ENCODE peak calls at places on chromosomes 1 and 21, in four cellular contexts. C, M, P and X are unnamed samples.

GRCh38 chr1:116439701-116440100 is 66.7 kb downstream of the ATP1A1 start:
- DNase-seq in P (no peak), C (no peak), M (no peak), X (no peak)

GRCh38 chr1:15236226-15237145 is 10.5 kb upstream of the FHAD1 start:
- DNase-seq in M (no peak), P (no peak), C (no peak), X (no peak)

GRCh38 chr1:112465122-112465521 is 43.6 kb upstream of the WNT2B start:
- DNase-seq in M (no peak), C (no peak), P (peak), X (no peak)

GRCh38 chr1:231162300-231162969 is 577 bp downstream of the TRIM67 start:
- DNase-seq in P (no peak), M (no peak), C (no peak), X (no peak)

GRCh38 chr1:150550222-150551048 is 1.2 kb downstream of the ADAMTSL4 start:
- DNase-seq in C (no peak), P (no peak), M (no peak), X (no peak)

GRCh38 chr1:163055531-163055930 is 13.6 kb upstream of the RGS4 start:
- DNase-seq in C (no peak), M (no peak), P (no peak), X (no peak)

GRCh38 chr1:67053535-67053784 is 488 bp downstream of the SLC35D1 start:
- DNase-seq in P (peak), C (peak), M (no peak), X (peak)

GRCh38 chr1:2446394-2446793 is 29.7 kb upstream of the PLCH2 start:
- DNase-seq in M (no peak), C (no peak), P (no peak), X (no peak)

GRCh38 chr21:35191754-35192153 is 142.7 kb upstream of the RUNX1 start:
- DNase-seq in P (no peak), C (no peak), M (no peak), X (no peak)

GRCh38 chr1:29643838-29644440 is 407.6 kb downstream of the PTPRU start:
- DNase-seq in M (no peak), C (no peak), P (no peak), X (no peak)

GRCh38 chr1:28173151-28173979 is 3.1 kb downstream of the PTAFR start:
- DNase-seq in C (no peak), M (no peak), P (no peak), X (no peak)

GRCh38 chr1:164477336-164477735 is 81.6 kb upstream of the PBX1 start:
- DNase-seq in M (no peak), P (no peak), C (no peak), X (no peak)

GRCh38 chr1:71037066-71037465 is 10.6 kb downstream of the PTGER3 start:
- DNase-seq in C (no peak), P (no peak), M (no peak), X (no peak)

GRCh38 chr1:63799324-63799723 is 25.5 kb downstream of the ROR1 start:
- DNase-seq in M (no peak), P (no peak), C (no peak), X (no peak)

GRCh38 chr1:115277276-115277675 is 60.8 kb downstream of the NGF start:
- DNase-seq in C (no peak), M (no peak), P (no peak), X (no peak)

GRCh38 chr1:111571987-111572386 is 47.6 kb upstream of the RAP1A start:
- DNase-seq in P (no peak), C (no peak), M (no peak), X (no peak)

GRCh38 chr21:46069719-46070279 is 28.1 kb upstream of the COL6A2 start:
- DNase-seq in M (no peak), C (peak), P (no peak), X (no peak)

GRCh38 chr1:221435510-221435909 is 306.4 kb downstream of the DUSP10 start:
- DNase-seq in P (no peak), C (no peak), M (no peak), X (peak)

GRCh38 chr1:156103521-156103947 is 11.0 kb upstream of the LMNA start:
- DNase-seq in P (no peak), C (no peak), M (no peak), X (peak)

GRCh38 chr1:180863158-180863775 is 49.4 kb upstream of the KIAA1614 start:
- DNase-seq in C (no peak), P (no peak), M (no peak), X (no peak)

GRCh38 chr1:18234790-18235242 is 127.2 kb downstream of the IGSF21 start:
- DNase-seq in M (no peak), C (no peak), P (no peak), X (peak)

GRCh38 chr1:241531195-241532172 is 694 bp upstream of the KMO start:
- DNase-seq in P (no peak), M (no peak), C (no peak), X (peak)

GRCh38 chr1:935751-936231 is 12.1 kb downstream of the SAMD11 start:
- DNase-seq in P (no peak), C (no peak), M (no peak), X (no peak)

GRCh38 chr21:46425566-46425965 is 33.1 kb upstream of the DIP2A start:
- DNase-seq in C (no peak), P (peak), M (no peak), X (no peak)

GRCh38 chr1:173149887-173150286 is 57.2 kb downstream of the TNFSF4 start:
- DNase-seq in C (no peak), M (no peak), P (no peak), X (no peak)

GRCh38 chr1:90727917-90728655 is 11.0 kb upstream of the BARHL2 start:
- DNase-seq in C (no peak), M (no peak), P (no peak), X (no peak)

GRCh38 chr1:213987422-213987875 is 324 bp upstream of the PROX1 start:
- DNase-seq in M (no peak), P (no peak), C (no peak), X (no peak)

GRCh38 chr1:245915851-245916250 is 591.2 kb downstream of the SMYD3 start:
- DNase-seq in C (no peak), M (no peak), P (no peak), X (no peak)

GRCh38 chr1:235651170-235651806 is 1.7 kb upstream of the GNG4 start:
- DNase-seq in M (no peak), C (no peak), P (no peak), X (no peak)

GRCh38 chr21:43311303-43311817 is 115.6 kb downstream of the SIK1 start:
- DNase-seq in P (no peak), M (no peak), C (peak), X (no peak)

GRCh38 chr1:116587496-116588308 is 16.9 kb upstream of the CD58 start:
- DNase-seq in M (no peak), C (no peak), P (no peak), X (no peak)

GRCh38 chr1:158087320-158087927 is 93.3 kb upstream of the CD1D start:
- DNase-seq in C (no peak), P (no peak), M (no peak), X (peak)

GRCh38 chr1:229272164-229273158 is 1.6 kb downstream of the RAB4A start:
- DNase-seq in C (no peak), P (no peak), M (no peak), X (no peak)

GRCh38 chr1:229271448-229272120 is 673 bp downstream of the RAB4A start:
- DNase-seq in C (no peak), M (no peak), P (no peak), X (no peak)

GRCh38 chr1:229270547-229271447 is at the start of gene RAB4A:
- DNase-seq in P (peak), C (peak), M (peak), X (peak)

GRCh38 chr1:229275005-229275404 is 4.1 kb downstream of the RAB4A start:
- DNase-seq in M (no peak), P (no peak), C (no peak), X (no peak)

DNA sequence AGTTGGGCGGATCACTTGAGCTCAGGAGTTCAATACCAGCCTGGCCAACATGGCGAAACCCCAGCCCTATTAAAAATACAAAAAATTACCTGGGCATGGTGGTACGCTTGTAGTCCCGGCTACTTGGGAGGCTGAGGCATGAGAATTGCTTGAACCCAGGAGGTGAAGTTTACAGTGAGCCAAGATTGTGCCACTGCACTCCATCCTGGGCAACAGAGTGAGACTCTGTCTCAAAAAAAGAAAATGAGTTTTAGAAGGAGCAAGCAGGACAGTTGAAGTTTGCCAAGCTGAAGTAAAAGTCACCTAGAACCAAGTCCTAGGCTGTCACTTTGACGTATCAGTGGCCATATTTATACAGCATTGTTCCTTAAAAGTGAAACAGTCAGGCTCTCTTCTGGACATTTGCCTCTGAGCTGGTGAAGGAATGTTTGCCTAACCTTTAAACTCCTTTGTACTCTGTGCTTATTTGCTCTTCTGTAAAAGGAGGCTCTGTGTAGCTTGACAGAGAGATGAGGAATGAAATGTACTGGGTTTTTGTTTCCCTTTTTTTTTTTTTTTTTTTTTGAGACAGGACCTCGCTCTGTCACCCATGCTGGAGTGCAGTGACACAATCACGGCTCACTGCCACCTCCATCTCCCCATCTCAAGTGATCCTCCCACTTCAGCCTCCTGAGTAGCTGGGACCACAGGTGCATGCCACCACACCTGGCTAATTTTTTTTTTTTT is 2.8 kb downstream of the RAB4A start:
- DNase-seq in C (peak), M (no peak), P (no peak), X (no peak)
- TF ChIP-seq POLR2A in C (no peak), M (no peak), P (no peak), X (no peak)

GRCh38 chr1:13513885-13514546 is at the start of gene LRRC38:
- DNase-seq in C (no peak), P (no peak), M (no peak), X (no peak)
- TF ChIP-seq POLR2A in C (no peak), P (no peak), M (no peak), X (no peak)

DNA sequence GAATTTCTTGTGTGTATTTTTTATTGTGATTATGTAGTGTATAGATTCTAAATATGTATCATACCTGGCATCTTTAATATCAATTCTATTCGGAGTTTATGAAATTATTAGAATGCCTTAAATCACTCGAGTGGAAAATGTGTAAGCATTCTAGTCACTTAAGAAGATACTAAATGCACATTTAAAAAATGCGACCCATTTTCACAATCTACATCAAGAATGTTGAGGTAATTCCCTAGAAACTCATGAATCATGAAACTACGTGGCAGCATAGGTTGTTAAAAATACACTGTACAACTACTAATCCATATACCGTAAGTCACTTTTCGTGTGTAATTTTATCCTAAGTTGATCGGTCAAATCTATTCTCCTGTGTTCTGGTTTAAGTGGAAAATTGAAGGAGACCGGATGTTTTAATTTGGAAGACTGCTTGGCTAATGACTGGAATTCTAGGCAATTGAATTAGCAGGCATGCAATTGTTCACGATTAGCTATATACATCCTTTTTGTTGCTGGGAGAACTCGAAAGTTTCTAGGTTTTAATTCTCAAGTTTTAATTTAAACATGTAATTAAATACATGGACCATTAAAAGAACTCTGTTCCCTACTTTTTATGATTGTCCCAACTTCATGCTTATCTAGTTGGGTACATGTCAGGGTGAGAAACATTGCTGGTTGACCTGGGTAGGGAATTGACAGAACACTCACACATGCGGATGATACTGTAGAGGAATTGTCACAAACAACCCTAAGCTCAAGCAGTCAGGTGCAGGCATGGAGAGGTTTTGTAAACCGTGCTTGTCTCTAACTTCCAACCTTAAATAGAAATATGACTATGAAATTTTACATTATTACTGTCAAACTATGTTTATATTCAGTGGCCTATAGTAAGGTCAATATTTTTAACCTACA is 6.6 kb downstream of the ZBTB18 start:
- DNase-seq in P (no peak), M (no peak), C (no peak), X (no peak)
- TF ChIP-seq POLR2A in P (no peak), M (no peak), C (no peak), X (no peak)

GRCh38 chr1:62435231-62436038 is 1.4 kb upstream of the USP1 start:
- DNase-seq in M (no peak), C (no peak), P (no peak), X (no peak)

GRCh38 chr1:62436039-62436465 is 797 bp upstream of the USP1 start:
- DNase-seq in P (no peak), M (no peak), C (peak), X (peak)

GRCh38 chr1:62438163-62438562 is 1.3 kb downstream of the USP1 start:
- DNase-seq in C (no peak), M (no peak), P (no peak), X (no peak)

GRCh38 chr1:62436466-62437272 is at the start of gene USP1:
- DNase-seq in M (peak), P (peak), C (peak), X (peak)

DNA sequence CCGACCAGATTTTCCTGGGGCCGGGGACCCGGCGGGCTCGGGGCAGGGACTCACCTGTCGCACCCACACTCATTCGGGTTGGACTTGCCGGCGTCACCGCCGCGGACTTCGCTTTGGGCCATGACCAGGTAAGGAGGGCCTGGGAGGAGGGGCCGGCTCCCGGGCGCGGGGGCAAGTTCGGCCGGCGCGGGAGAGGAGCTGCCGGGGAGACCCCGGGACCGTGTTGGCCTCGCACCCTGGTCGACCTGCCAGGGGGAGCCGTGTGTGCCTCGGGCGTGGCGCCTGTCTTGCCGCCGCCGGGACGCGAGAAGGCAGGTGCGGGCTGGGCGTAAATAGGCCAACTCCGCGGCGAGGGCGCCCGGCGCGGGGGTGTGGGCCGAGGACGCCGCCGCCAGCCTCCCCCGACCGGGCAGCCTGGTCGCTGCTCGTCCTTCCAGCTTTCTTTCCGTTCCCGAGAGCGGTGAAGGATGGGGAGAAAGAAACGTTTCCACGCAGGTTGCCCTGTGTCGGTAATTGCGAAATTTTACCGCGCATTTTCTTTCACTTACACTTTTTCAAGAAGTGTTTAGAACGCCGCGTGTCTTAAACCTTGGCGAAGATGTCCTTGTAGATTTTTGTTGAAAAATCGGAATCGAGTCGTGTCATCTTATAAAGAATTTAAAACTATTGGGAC is 560 bp downstream of the USP1 start:
- DNase-seq in C (peak), M (no peak), P (peak), X (no peak)
- TF ChIP-seq POLR2A in C (no peak), M (no peak), P (no peak), X (no peak)

DNA sequence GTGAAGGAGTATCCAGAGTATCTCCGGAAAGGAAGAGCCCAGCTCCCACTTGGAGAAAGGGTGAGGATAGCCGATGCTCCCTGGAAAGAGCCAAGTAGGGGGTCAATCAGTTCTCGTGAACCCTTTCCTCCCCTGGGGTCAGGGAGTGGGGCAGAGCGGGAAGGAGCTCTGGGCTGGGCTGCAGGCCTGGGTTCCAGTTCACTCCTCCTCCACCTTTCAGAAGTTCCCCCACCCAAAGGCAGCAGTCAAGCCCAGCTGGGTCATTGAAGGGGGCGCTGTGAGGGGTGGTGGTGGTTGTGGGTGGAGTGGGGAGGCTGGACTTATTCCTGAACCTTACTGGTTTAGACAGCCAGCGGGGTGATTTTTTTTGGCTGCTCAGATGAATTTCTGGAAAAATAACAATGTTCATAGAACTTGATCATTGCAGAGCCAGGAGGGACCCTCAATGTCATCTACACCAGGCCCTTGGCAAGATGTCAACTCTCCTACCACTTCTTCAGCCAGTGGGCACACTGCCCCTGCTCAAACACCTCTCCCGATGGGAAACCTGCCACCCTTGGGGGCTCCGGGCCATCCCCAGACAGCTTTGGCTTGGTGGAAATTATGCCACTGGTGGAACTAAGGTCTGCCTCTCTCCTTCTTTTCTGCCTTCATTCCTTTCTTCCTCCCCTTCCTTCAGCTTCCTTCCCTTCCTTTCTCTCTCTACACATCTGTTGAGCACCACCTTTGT is 235.8 kb downstream of the TRABD2B start:
- DNase-seq in M (no peak), C (peak), P (no peak), X (no peak)
- TF ChIP-seq POLR2A in M (no peak), C (no peak), P (no peak), X (no peak)

GRCh38 chr1:61741682-61742619 is at the start of gene PATJ:
- DNase-seq in C (peak), P (peak), M (no peak), X (peak)
- TF ChIP-seq POLR2A in C (peak), P (no peak), M (no peak), X (no peak)

DNA sequence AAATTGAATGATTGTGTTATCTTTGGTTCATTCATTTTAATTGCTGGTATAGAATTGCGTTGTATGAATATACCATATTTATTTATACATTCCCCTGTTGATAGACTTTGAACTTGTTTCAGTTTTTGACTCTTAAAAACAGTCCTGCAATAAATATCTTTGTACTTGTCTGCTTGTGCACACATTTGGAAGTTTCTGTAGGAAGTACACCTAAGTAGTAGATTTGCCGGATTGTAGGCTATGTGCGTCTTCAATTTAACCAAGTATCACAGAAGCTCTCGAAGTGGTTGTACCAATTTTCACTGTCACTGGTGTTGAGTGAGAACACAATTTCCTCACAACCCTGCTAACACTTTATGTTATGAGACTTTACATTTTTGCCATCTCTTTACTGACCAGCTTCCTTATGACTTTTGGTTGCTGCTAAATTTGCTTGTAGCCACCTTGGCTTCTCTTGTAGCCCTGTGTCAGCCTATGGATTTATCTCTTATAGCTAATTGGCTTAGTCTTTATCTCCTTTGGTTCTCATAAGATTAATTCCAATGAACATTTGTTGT is 2.2 kb downstream of the TTC3 start:
- DNase-seq in M (no peak), C (no peak), P (no peak), X (no peak)
- TF ChIP-seq POLR2A in M (no peak), C (no peak), P (no peak), X (no peak)